ENCODE peak calls at places on chromosomes 6 and 20, in ten cellular contexts. One of them, this sample, is unnamed.
A peak's percentile ranks its signal among the peaks of the same experiment; 100 is the strongest.

GRCh38 chr20:62210496-62210855 is 9.6 kb downstream of the HRH3 start:
- DNase-seq in MM.1S: no peak
- DNase-seq in heart right ventricle: peak; percentile 7
- DNase-seq in H9: no peak
- DNase-seq in pancreas: no peak
- DNase-seq in A549: no peak
- DNase-seq in endodermal cell: no peak
- DNase-seq in heart left ventricle: no peak
- DNase-seq in lung: no peak
- DNase-seq in GM23338: no peak
- DNase-seq in this sample: no peak

GRCh38 chr6:159894991-159895390 is 4.2 kb downstream of the MAS1 start:
- DNase-seq in MM.1S: no peak
- DNase-seq in heart right ventricle: no peak
- DNase-seq in H9: no peak
- DNase-seq in pancreas: no peak
- DNase-seq in A549: no peak
- DNase-seq in endodermal cell: no peak
- DNase-seq in heart left ventricle: no peak
- DNase-seq in lung: no peak
- DNase-seq in GM23338: no peak
- DNase-seq in this sample: no peak

GRCh38 chr20:46212876-46213275 is 94.8 kb downstream of the CD40 start:
- DNase-seq in MM.1S: no peak
- DNase-seq in heart right ventricle: no peak
- DNase-seq in H9: no peak
- DNase-seq in pancreas: no peak
- DNase-seq in A549: no peak
- DNase-seq in endodermal cell: no peak
- DNase-seq in heart left ventricle: no peak
- DNase-seq in lung: no peak
- DNase-seq in GM23338: no peak
- DNase-seq in this sample: no peak

GRCh38 chr6:170289971-170290305 is 940 bp downstream of the DLL1 start:
- DNase-seq in MM.1S: no peak
- DNase-seq in heart right ventricle: peak; percentile 56
- DNase-seq in H9: peak; percentile 38
- DNase-seq in pancreas: peak; percentile 51
- DNase-seq in A549: no peak
- DNase-seq in endodermal cell: no peak
- DNase-seq in heart left ventricle: no peak
- DNase-seq in lung: no peak
- DNase-seq in GM23338: no peak
- DNase-seq in this sample: no peak

GRCh38 chr6:152272486-152272885 is 364.7 kb downstream of the SYNE1 start:
- DNase-seq in MM.1S: no peak
- DNase-seq in heart right ventricle: no peak
- DNase-seq in H9: no peak
- DNase-seq in pancreas: no peak
- DNase-seq in A549: no peak
- DNase-seq in endodermal cell: no peak
- DNase-seq in heart left ventricle: no peak
- DNase-seq in lung: no peak
- DNase-seq in GM23338: no peak
- DNase-seq in this sample: no peak

GRCh38 chr6:110853754-110854477 is 20.7 kb upstream of the AMD1 start:
- DNase-seq in MM.1S: no peak
- DNase-seq in heart right ventricle: no peak
- DNase-seq in H9: no peak
- DNase-seq in pancreas: no peak
- DNase-seq in A549: no peak
- DNase-seq in endodermal cell: no peak
- DNase-seq in heart left ventricle: no peak
- DNase-seq in lung: peak; percentile 45
- DNase-seq in GM23338: no peak
- DNase-seq in this sample: no peak

GRCh38 chr6:107114872-107115694 is at the start of gene BEND3:
- DNase-seq in MM.1S: peak; percentile 50
- DNase-seq in heart right ventricle: peak; percentile 36
- DNase-seq in H9: no peak
- DNase-seq in pancreas: peak; percentile 55
- DNase-seq in A549: peak; percentile 42
- DNase-seq in endodermal cell: peak; percentile 81
- DNase-seq in heart left ventricle: peak; percentile 39
- DNase-seq in lung: no peak
- DNase-seq in GM23338: peak; percentile 69
- DNase-seq in this sample: no peak

GRCh38 chr6:157953580-157954091 is 28.0 kb upstream of the SYNJ2 start:
- DNase-seq in MM.1S: no peak
- DNase-seq in heart right ventricle: no peak
- DNase-seq in H9: no peak
- DNase-seq in pancreas: no peak
- DNase-seq in A549: no peak
- DNase-seq in endodermal cell: no peak
- DNase-seq in heart left ventricle: no peak
- DNase-seq in lung: no peak
- DNase-seq in GM23338: no peak
- DNase-seq in this sample: no peak

GRCh38 chr20:24487240-24487639 is 17.8 kb downstream of the SYNDIG1 start:
- DNase-seq in MM.1S: no peak
- DNase-seq in heart right ventricle: no peak
- DNase-seq in H9: peak; percentile 2
- DNase-seq in pancreas: no peak
- DNase-seq in A549: no peak
- DNase-seq in endodermal cell: no peak
- DNase-seq in heart left ventricle: no peak
- DNase-seq in lung: no peak
- DNase-seq in GM23338: no peak
- DNase-seq in this sample: no peak
- TF ChIP-seq CTCF in MM.1S: no peak
- TF ChIP-seq CTCF in heart right ventricle: no peak
- TF ChIP-seq CTCF in H9: no peak
- TF ChIP-seq CTCF in pancreas: no peak
- TF ChIP-seq CTCF in A549: no peak
- TF ChIP-seq CTCF in endodermal cell: no peak
- TF ChIP-seq CTCF in heart left ventricle: no peak
- TF ChIP-seq CTCF in lung: no peak
- TF ChIP-seq CTCF in GM23338: no peak
- TF ChIP-seq CTCF in this sample: no peak

DNA sequence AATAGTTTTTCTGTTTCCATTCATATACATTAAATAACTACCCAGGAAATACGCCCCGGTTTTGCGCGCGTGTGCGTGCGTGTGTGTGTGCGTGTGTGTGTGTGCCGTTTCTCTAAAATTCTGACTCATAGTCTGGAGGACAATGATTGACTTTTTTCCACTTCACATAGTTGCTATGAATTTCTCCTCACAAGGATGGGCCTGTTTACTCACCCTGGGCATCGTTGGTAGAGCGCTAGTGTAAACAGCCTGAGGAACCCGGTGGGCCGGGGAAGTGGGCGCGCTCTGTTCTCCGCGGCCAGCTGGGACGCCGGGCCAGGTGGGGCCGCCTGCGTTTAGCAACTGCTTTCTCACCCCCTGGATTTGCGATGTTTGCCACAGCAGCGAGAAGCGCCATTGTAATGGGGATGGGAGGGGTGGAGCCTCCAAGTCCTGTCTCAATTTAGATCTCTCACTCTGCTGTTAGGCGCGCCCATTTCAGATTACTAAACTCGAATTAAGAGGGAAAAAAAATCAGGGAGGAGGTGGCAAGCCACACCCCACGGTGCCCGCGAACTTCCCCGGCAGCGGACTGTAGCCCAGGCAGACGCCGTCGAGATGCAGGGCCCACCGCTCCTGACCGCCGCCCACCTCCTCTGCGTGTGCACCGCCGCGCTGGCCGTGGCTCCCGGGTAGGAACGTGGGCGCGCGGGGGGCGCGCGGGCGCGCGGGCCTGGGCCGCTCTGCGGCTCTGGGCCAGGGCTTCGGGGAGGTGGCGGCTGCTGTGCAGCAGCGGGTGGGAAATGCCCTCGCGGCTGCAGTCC is at the start of gene CD109:
- DNase-seq in MM.1S: no peak
- DNase-seq in heart right ventricle: peak; percentile 56
- DNase-seq in H9: peak; percentile 79
- DNase-seq in pancreas: no peak
- DNase-seq in A549: peak; percentile 89
- DNase-seq in endodermal cell: peak; percentile 87
- DNase-seq in heart left ventricle: peak; percentile 40
- DNase-seq in lung: peak; percentile 33
- DNase-seq in GM23338: peak; percentile 89
- DNase-seq in this sample: peak; percentile 92
- H3K27ac ChIP-seq in MM.1S: peak within 1 kb of the TSS; percentile 0
- H3K27ac ChIP-seq in heart right ventricle: peak within 1 kb of the TSS; percentile 65
- H3K27ac ChIP-seq in H9: no peak within 1 kb of the TSS
- H3K27ac ChIP-seq in pancreas: no peak within 1 kb of the TSS
- H3K27ac ChIP-seq in A549: peak within 1 kb of the TSS; percentile 95
- H3K27ac ChIP-seq in endodermal cell: no peak within 1 kb of the TSS
- H3K27ac ChIP-seq in heart left ventricle: peak within 1 kb of the TSS; percentile 7
- H3K27ac ChIP-seq in lung: peak within 1 kb of the TSS; percentile 80
- H3K27ac ChIP-seq in GM23338: peak within 1 kb of the TSS; percentile 15
- H3K27ac ChIP-seq in this sample: peak within 1 kb of the TSS; percentile 99

GRCh38 chr20:3248993-3249347 is 10.0 kb upstream of the SLC4A11 start:
- DNase-seq in MM.1S: no peak
- DNase-seq in heart right ventricle: no peak
- DNase-seq in H9: no peak
- DNase-seq in pancreas: no peak
- DNase-seq in A549: no peak
- DNase-seq in endodermal cell: no peak
- DNase-seq in heart left ventricle: no peak
- DNase-seq in lung: no peak
- DNase-seq in GM23338: no peak
- DNase-seq in this sample: no peak

GRCh38 chr20:3248167-3248992 is 9.4 kb upstream of the SLC4A11 start:
- DNase-seq in MM.1S: no peak
- DNase-seq in heart right ventricle: peak; percentile 46
- DNase-seq in H9: peak; percentile 73
- DNase-seq in pancreas: no peak
- DNase-seq in A549: no peak
- DNase-seq in endodermal cell: peak; percentile 86
- DNase-seq in heart left ventricle: peak; percentile 45
- DNase-seq in lung: no peak
- DNase-seq in GM23338: peak; percentile 87
- DNase-seq in this sample: peak; percentile 24

GRCh38 chr20:3251806-3252205 is 12.8 kb upstream of the SLC4A11 start:
- DNase-seq in MM.1S: no peak
- DNase-seq in heart right ventricle: no peak
- DNase-seq in H9: no peak
- DNase-seq in pancreas: no peak
- DNase-seq in A549: no peak
- DNase-seq in endodermal cell: no peak
- DNase-seq in heart left ventricle: no peak
- DNase-seq in lung: no peak
- DNase-seq in GM23338: no peak
- DNase-seq in this sample: no peak

GRCh38 chr20:3247638-3248037 is 8.6 kb upstream of the SLC4A11 start:
- DNase-seq in MM.1S: no peak
- DNase-seq in heart right ventricle: no peak
- DNase-seq in H9: no peak
- DNase-seq in pancreas: no peak
- DNase-seq in A549: no peak
- DNase-seq in endodermal cell: no peak
- DNase-seq in heart left ventricle: no peak
- DNase-seq in lung: no peak
- DNase-seq in GM23338: peak; percentile 20
- DNase-seq in this sample: no peak

DNA sequence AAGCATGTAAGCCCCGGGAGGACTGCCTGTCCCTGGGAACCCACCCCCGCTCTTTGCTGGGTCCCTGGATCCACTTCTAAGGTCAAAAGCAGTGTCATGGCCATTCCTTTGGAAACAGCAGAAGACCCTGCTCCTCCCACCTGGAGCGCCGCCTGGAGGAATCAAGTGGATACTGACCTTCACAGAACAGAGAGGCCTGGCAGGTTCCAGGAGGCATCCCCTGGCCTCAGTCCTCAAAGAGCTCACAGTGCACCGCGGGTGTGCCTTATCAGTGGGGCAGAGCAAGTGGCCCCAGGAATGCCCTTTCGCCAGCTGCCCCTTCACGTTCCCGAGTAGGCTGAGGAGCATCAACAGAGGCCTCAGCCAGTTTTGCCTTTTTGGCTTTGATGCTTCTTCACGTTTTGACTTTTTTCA is 11.1 kb upstream of the SLC4A11 start:
- DNase-seq in MM.1S: no peak
- DNase-seq in heart right ventricle: no peak
- DNase-seq in H9: peak; percentile 90
- DNase-seq in pancreas: no peak
- DNase-seq in A549: peak; percentile 70
- DNase-seq in endodermal cell: peak; percentile 94
- DNase-seq in heart left ventricle: no peak
- DNase-seq in lung: no peak
- DNase-seq in GM23338: peak; percentile 95
- DNase-seq in this sample: no peak
- TF ChIP-seq CTCF in MM.1S: peak; percentile 31
- TF ChIP-seq CTCF in heart right ventricle: peak; percentile 12
- TF ChIP-seq CTCF in H9: peak; percentile 85
- TF ChIP-seq CTCF in pancreas: no peak
- TF ChIP-seq CTCF in A549: peak; percentile 41
- TF ChIP-seq CTCF in endodermal cell: peak; percentile 89
- TF ChIP-seq CTCF in heart left ventricle: no peak
- TF ChIP-seq CTCF in lung: no peak
- TF ChIP-seq CTCF in GM23338: peak; percentile 73
- TF ChIP-seq CTCF in this sample: peak; percentile 57

GRCh38 chr20:47222728-47223127 is 133.8 kb downstream of the ZMYND8 start:
- DNase-seq in MM.1S: no peak
- DNase-seq in heart right ventricle: no peak
- DNase-seq in H9: no peak
- DNase-seq in pancreas: no peak
- DNase-seq in A549: no peak
- DNase-seq in endodermal cell: no peak
- DNase-seq in heart left ventricle: no peak
- DNase-seq in lung: no peak
- DNase-seq in GM23338: no peak
- DNase-seq in this sample: no peak

GRCh38 chr20:47225458-47225857 is 131.0 kb downstream of the ZMYND8 start:
- DNase-seq in MM.1S: no peak
- DNase-seq in heart right ventricle: no peak
- DNase-seq in H9: no peak
- DNase-seq in pancreas: no peak
- DNase-seq in A549: no peak
- DNase-seq in endodermal cell: no peak
- DNase-seq in heart left ventricle: no peak
- DNase-seq in lung: no peak
- DNase-seq in GM23338: no peak
- DNase-seq in this sample: no peak

GRCh38 chr20:47224300-47224791 is 132.2 kb downstream of the ZMYND8 start:
- DNase-seq in MM.1S: no peak
- DNase-seq in heart right ventricle: no peak
- DNase-seq in H9: no peak
- DNase-seq in pancreas: no peak
- DNase-seq in A549: no peak
- DNase-seq in endodermal cell: no peak
- DNase-seq in heart left ventricle: no peak
- DNase-seq in lung: no peak
- DNase-seq in GM23338: no peak
- DNase-seq in this sample: no peak

GRCh38 chr20:47224857-47225256 is 131.6 kb downstream of the ZMYND8 start:
- DNase-seq in MM.1S: no peak
- DNase-seq in heart right ventricle: no peak
- DNase-seq in H9: no peak
- DNase-seq in pancreas: no peak
- DNase-seq in A549: no peak
- DNase-seq in endodermal cell: no peak
- DNase-seq in heart left ventricle: no peak
- DNase-seq in lung: no peak
- DNase-seq in GM23338: no peak
- DNase-seq in this sample: no peak

DNA sequence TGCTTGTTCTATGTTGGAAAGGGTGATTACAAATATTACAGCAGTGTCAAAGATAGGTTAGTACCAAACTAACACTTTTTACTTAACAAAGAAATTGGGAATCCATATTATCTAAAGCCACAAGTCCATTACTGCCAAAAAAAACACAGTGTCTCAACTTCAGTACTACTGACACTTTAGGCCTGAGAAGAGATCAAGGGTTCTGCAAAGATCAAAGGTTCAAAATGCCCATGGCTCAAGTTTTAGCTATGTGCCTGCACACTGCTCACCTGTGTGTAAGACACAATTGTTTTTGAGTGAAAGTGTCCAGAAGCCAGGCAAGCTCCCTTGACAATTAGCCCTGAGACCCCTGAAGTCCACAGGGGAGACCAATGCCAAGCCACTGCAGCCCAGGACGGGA is 132.6 kb downstream of the ZMYND8 start:
- DNase-seq in MM.1S: no peak
- DNase-seq in heart right ventricle: no peak
- DNase-seq in H9: no peak
- DNase-seq in pancreas: no peak
- DNase-seq in A549: no peak
- DNase-seq in endodermal cell: no peak
- DNase-seq in heart left ventricle: no peak
- DNase-seq in lung: no peak
- DNase-seq in GM23338: no peak
- DNase-seq in this sample: no peak
- H3K27ac ChIP-seq in MM.1S: no peak overlapping the region
- H3K27ac ChIP-seq in heart right ventricle: no peak overlapping the region
- H3K27ac ChIP-seq in H9: no peak overlapping the region
- H3K27ac ChIP-seq in pancreas: no peak overlapping the region
- H3K27ac ChIP-seq in A549: no peak overlapping the region
- H3K27ac ChIP-seq in endodermal cell: no peak overlapping the region
- H3K27ac ChIP-seq in heart left ventricle: no peak overlapping the region
- H3K27ac ChIP-seq in lung: no peak overlapping the region
- H3K27ac ChIP-seq in GM23338: no peak overlapping the region
- H3K27ac ChIP-seq in this sample: no peak overlapping the region

This sample was measured in foreskin keratinocyte.